ENCODE peak calls at places on chromosomes 11 and 22, in seven cellular contexts. B is fibroblast of lung, W is cardiac muscle cell, H is stomach, S is HCT116, D is vagina, R is astrocyte. I is an unnamed sample. For H3K36me3, the result is how much of the 10 kb centered on the place peaks cover.

GRCh38 chr11:68889948-68890446 is 13.6 kb downstream of the MRPL21 start:
- DNase-seq in W (peak), R (peak), B (peak), S (no peak), D (no peak), H (no peak), I (no peak)

GRCh38 chr11:120209750-120210650 is 832 bp upstream of the OAF start:
- DNase-seq in S (no peak), W (no peak), H (no peak), B (no peak), R (no peak), D (no peak), I (no peak)

GRCh38 chr11:76296731-76297130 is 84.2 kb downstream of the THAP12 start:
- DNase-seq in H (no peak), S (no peak), R (no peak), B (no peak), D (no peak), W (no peak), I (no peak)

GRCh38 chr11:88246680-88247079 is 71.4 kb upstream of the RAB38 start:
- DNase-seq in W (peak), B (peak), R (peak), H (no peak), D (no peak), S (no peak), I (peak)

GRCh38 chr11:117950320-117950719 is 21.1 kb upstream of the TMPRSS13 start:
- DNase-seq in R (no peak), W (peak), D (no peak), B (no peak), H (no peak), S (no peak), I (no peak)

GRCh38 chr11:117412176-117412575 is 84.5 kb downstream of the CEP164 start:
- DNase-seq in S (no peak), D (no peak), H (no peak), W (no peak), R (no peak), B (no peak), I (no peak)

GRCh38 chr11:9565822-9566560 is 7.5 kb upstream of the WEE1 start:
- DNase-seq in R (peak), D (peak), S (peak), H (peak), W (peak), B (peak), I (peak)

GRCh38 chr11:130847517-130847916 is 68.8 kb downstream of the SNX19 start:
- DNase-seq in W (peak), B (peak), R (peak), S (peak), H (no peak), D (peak), I (peak)

GRCh38 chr11:69546735-69547370 is 65.4 kb downstream of the LINC01488 start:
- DNase-seq in S (no peak), B (no peak), W (no peak), H (no peak), D (no peak), R (no peak), I (no peak)

GRCh38 chr11:12175694-12176241 is 65.4 kb downstream of the MICAL2 start:
- DNase-seq in W (peak), R (peak), B (peak), D (no peak), H (no peak), S (peak), I (peak)

GRCh38 chr22:19687561-19688300 is 26.6 kb upstream of the SEPTIN5 start:
- DNase-seq in D (no peak), W (no peak), S (no peak), H (no peak), B (no peak), R (no peak), I (peak)

GRCh38 chr11:57476883-57477506 is 16.7 kb downstream of the RTN4RL2 start:
- DNase-seq in R (peak), B (peak), S (no peak), H (peak), D (no peak), W (no peak), I (no peak)

GRCh38 chr11:35605691-35606090 is 12.6 kb upstream of the FJX1 start:
- DNase-seq in D (no peak), B (peak), R (peak), S (no peak), H (no peak), W (peak), I (no peak)

GRCh38 chr11:126466288-126467045 is 111.0 kb downstream of the ST3GAL4 start:
- DNase-seq in S (no peak), D (no peak), R (no peak), W (no peak), H (no peak), B (no peak), I (no peak)

GRCh38 chr11:79626135-79626748 is 185.4 kb upstream of the TENM4 start:
- DNase-seq in R (peak), H (no peak), W (no peak), D (no peak), B (peak), S (no peak), I (peak)

GRCh38 chr11:4607111-4607510 is 920 bp downstream of the TRIM68 start:
- DNase-seq in H (no peak), D (no peak), S (no peak), R (peak), B (peak), W (peak), I (peak)

GRCh38 chr11:69326622-69327219 is 32.8 kb downstream of the MYEOV start:
- DNase-seq in W (no peak), H (peak), D (peak), R (no peak), S (no peak), B (no peak), I (no peak)

GRCh38 chr22:44845796-44846720 is 93.7 kb downstream of the ARHGAP8 start:
- DNase-seq in W (no peak), D (no peak), H (no peak), S (no peak), R (no peak), B (no peak), I (no peak)

GRCh38 chr11:1346669-1347390 is 37.4 kb upstream of the TOLLIP start:
- DNase-seq in W (no peak), S (no peak), H (no peak), B (no peak), D (no peak), R (no peak), I (no peak)

GRCh38 chr11:58629857-58630256 is 7.4 kb downstream of the CNTF start:
- DNase-seq in H (no peak), B (peak), R (peak), S (peak), W (peak), D (no peak), I (peak)

GRCh38 chr22:41417622-41418390 is 28.8 kb downstream of the TOB2 start:
- DNase-seq in R (no peak), S (no peak), B (peak), W (peak), D (no peak), H (peak), I (no peak)

GRCh38 chr11:1197431-1197885 is 25.4 kb upstream of the MUC5B start:
- DNase-seq in S (no peak), H (peak), W (no peak), R (no peak), D (no peak), B (no peak), I (no peak)

GRCh38 chr11:134558258-134558835 is 146.3 kb upstream of the B3GAT1 start:
- DNase-seq in S (no peak), B (no peak), R (no peak), H (no peak), W (no peak), D (peak), I (no peak)

GRCh38 chr11:61799665-61800284 is 7.1 kb downstream of the FEN1 start:
- DNase-seq in B (no peak), R (no peak), D (no peak), H (no peak), W (no peak), S (no peak), I (no peak)

GRCh38 chr11:2690596-2691354 is 9.0 kb downstream of the KCNQ1OT1 start:
- DNase-seq in W (no peak), S (no peak), H (no peak), B (no peak), R (no peak), D (no peak), I (no peak)

GRCh38 chr11:92131289-92131890 is 93.2 kb upstream of the FAT3 start:
- DNase-seq in W (peak), B (peak), S (no peak), D (no peak), H (no peak), R (peak), I (peak)

GRCh38 chr11:1176224-1177019 is 18.7 kb downstream of the MUC5AC start:
- DNase-seq in D (no peak), H (no peak), B (no peak), S (no peak), R (no peak), W (no peak), I (no peak)

GRCh38 chr22:46336119-46337078 is 885 bp downstream of the TRMU start:
- DNase-seq in B (peak), R (no peak), H (peak), S (no peak), D (no peak), W (peak), I (peak)

GRCh38 chr11:127003260-127003981 is 2.9 kb upstream of the KIRREL3 start:
- DNase-seq in W (no peak), R (peak), S (no peak), B (peak), H (no peak), D (no peak), I (no peak)

GRCh38 chr11:15967166-15967565 is 389.2 kb downstream of the SOX6 start:
- DNase-seq in H (no peak), D (no peak), W (peak), R (no peak), B (no peak), S (no peak), I (peak)

GRCh38 chr11:767238-767637 is 10.0 kb downstream of the GATD1 start:
- DNase-seq in D (no peak), R (no peak), B (no peak), H (no peak), W (no peak), S (no peak), I (no peak)

GRCh38 chr11:63779044-63779443 is 10.5 kb upstream of the ZFTA start:
- DNase-seq in R (no peak), S (no peak), W (peak), D (no peak), B (peak), H (no peak), I (no peak)

DNA sequence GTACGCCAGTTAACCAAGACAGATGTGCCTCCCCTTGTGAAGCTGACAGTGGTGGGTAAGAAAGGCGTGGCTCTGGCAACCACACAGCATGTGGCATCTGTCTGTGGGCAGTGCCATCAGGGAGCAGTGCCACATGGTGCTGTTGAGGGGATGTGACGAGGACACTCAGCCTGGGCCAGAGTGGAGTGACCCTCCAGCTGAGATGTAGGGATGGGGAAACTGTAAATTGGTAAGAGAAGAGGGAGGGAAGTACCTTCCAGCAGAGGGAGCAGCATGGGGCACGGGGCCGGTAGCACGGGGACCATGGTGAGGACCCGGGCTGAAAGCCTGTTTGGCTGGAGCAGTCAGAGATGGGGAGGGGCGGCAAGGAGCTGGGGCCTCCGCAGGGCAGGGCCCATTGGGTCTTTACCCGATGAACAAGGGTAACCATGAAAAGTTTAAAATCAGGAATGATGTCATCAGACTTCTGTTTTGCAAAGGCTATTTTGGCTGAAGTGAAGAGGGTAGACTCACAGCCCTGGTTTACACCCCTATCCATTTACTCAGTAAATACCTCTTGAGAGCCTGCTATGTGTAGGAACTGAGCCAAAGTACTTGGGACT is 10.4 kb downstream of the TMPRSS6 start:
- DNase-seq in W (no peak), B (peak), R (no peak), D (no peak), H (no peak), S (no peak), I (no peak)
- TF ChIP-seq CTCF in W (peak), B (no peak), R (no peak), D (no peak), H (no peak), S (peak), I (peak)

GRCh38 chr11:10798330-10798980 is 10.3 kb downstream of the EIF4G2 start:
- DNase-seq in H (no peak), W (no peak), B (no peak), R (no peak), D (no peak), S (no peak), I (no peak)
- H3K36me3 ChIP-seq in H (half or more), W (half or more), B (under half), R (half or more), D (half or more), S (half or more), I (under half)

GRCh38 chr11:94938399-94939055 is 34.8 kb downstream of the CWC15 start:
- DNase-seq in R (peak), B (peak), D (no peak), S (no peak), W (peak), H (no peak), I (no peak)
- H3K4me3 ChIP-seq in R (no peak), B (no peak), D (no peak), S (no peak), W (no peak), H (no peak), I (no peak)

DNA sequence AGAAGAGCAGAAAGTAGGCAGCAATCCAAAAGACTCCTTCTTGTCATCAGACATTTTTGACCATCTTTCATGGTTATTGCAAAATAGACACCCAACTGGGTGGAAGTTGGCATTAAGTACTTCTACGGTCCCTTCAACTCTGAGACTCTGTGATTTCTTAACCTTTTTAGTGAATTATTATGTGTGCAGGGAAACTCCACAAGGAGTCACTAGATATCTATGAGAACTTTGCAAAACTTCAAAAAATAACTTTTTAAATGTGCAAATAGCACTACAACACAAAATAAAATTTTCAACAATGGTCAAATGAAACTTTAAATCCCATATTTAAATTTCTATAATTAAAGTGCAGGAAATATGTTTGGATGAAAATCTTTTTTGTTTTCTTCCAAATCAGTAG is 88.7 kb downstream of the SLC17A6 start:
- DNase-seq in D (no peak), B (no peak), H (no peak), W (no peak), S (no peak), R (no peak), I (no peak)
- TF ChIP-seq CTCF in D (no peak), B (no peak), H (no peak), W (peak), S (no peak), R (peak), I (peak)

GRCh38 chr11:72102162-72102561 is 935 bp downstream of the LAMTOR1 start:
- DNase-seq in H (no peak), W (no peak), D (no peak), B (no peak), R (no peak), S (no peak), I (no peak)

GRCh38 chr11:72100462-72100861 is 2.6 kb downstream of the LAMTOR1 start:
- DNase-seq in W (no peak), H (no peak), D (no peak), B (no peak), R (no peak), S (no peak), I (no peak)

GRCh38 chr11:72102631-72102945 is 509 bp downstream of the LAMTOR1 start:
- DNase-seq in H (no peak), S (no peak), W (no peak), B (no peak), R (no peak), D (no peak), I (no peak)

GRCh38 chr11:72100009-72100408 is 3.1 kb downstream of the LAMTOR1 start:
- DNase-seq in S (no peak), R (no peak), B (no peak), D (no peak), H (no peak), W (no peak), I (no peak)

DNA sequence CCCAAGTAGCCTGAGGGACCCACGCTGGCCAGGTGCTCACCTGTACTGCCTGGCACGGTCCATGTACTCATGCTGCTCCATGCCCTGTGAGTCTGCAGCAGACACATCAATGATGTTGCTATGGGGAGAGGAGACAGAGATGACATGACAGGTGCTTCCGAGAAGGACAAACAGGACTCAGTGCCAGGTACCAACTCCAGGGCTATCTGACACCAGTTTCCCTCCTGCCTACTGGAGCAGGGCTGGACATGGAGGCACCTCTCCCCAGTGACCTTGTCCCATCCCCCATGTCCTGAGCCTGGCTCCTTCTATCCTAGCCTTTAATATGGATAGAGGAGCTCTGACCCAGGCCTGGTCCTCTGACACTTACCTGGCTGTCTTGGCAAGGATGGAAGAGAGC is 4.4 kb downstream of the LAMTOR1 start:
- DNase-seq in R (no peak), D (no peak), W (no peak), H (no peak), S (no peak), B (no peak), I (no peak)
- H3K36me3 ChIP-seq in R (under half), D (under half), W (under half), H (half or more), S (under half), B (under half), I (under half)

DNA sequence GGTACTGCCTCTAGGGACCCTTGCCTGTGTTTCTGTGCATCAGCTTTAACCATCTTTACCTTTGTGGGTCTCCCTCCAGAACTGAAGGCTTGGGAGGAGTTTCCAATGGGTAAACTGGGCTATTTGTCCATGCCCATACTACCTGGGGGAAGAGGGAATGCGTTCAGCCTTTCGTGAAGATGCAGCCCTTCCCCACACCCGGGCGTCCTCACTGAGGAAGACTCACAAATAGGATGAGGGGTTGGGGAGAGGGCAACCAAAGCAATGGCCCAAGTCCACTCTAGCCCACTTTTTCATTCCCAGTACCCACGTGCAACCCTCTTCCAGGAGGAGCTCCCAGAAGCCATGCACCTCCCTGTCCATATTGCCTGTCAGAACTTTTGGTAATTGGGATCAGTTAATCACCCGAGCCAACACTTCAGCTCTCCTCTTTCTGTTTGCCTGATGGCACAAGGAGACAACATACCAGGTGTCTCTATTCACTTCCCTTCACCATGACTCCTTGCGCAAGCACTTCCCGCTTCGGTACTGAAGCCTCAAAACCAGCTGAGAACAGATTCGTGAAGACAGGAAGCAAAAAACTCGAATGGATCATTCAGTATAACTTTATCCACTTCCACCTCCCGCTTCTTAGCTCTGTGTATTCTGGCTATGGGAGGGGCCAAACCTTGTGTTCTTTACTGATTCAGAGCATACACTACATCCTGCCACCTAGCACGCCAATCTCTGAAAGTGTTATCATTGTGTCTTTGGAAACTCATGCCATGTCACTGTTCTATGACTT is 62.0 kb upstream of the ADA2 start:
- DNase-seq in R (no peak), S (no peak), D (no peak), B (no peak), W (no peak), H (no peak), I (no peak)
- H3K4me3 ChIP-seq in R (no peak), S (no peak), D (no peak), B (no peak), W (no peak), H (no peak), I (no peak)

I was measured in bronchial epithelial cell.